ENCODE peak calls at places on chromosomes 1 and 21, in five cellular contexts. L, P, T, S and M are unnamed samples.

GRCh38 chr1:5843521-5844096 is 148.6 kb downstream of the NPHP4 start:
- DNase-seq in L (no peak), P (no peak), T (no peak), S (no peak), M (no peak)

GRCh38 chr21:39867198-39867650 is at the start of gene PCP4:
- DNase-seq in L (peak; percentile 7), P (peak; percentile 36), T (peak; percentile 71), S (no peak), M (peak; percentile 93)

GRCh38 chr1:60709426-60709825 is 372.9 kb upstream of the NFIA start:
- DNase-seq in L (no peak), P (no peak), T (no peak), S (no peak), M (no peak)

GRCh38 chr1:221672160-221672762 is 69.6 kb downstream of the DUSP10 start:
- DNase-seq in L (no peak), P (no peak), T (peak; percentile 18), S (no peak), M (no peak)

GRCh38 chr1:223244366-223245103 is 101.5 kb upstream of the TLR5 start:
- DNase-seq in L (no peak), P (no peak), T (peak; percentile 75), S (peak; percentile 30), M (peak; percentile 24)

GRCh38 chr1:214548988-214549387 is 2.4 kb downstream of the PTPN14 start:
- DNase-seq in L (no peak), P (no peak), T (no peak), S (no peak), M (no peak)

GRCh38 chr1:172343246-172344099 is 77.0 kb upstream of the C1orf105 start:
- DNase-seq in L (no peak), P (no peak), T (no peak), S (no peak), M (no peak)

GRCh38 chr1:220747426-220748090 is 564 bp upstream of the MTARC2 start:
- DNase-seq in L (no peak), P (no peak), T (no peak), S (no peak), M (no peak)

GRCh38 chr1:157279157-157280140 is 141.3 kb upstream of the ETV3 start:
- DNase-seq in L (no peak), P (no peak), T (peak; percentile 91), S (no peak), M (no peak)

DNA sequence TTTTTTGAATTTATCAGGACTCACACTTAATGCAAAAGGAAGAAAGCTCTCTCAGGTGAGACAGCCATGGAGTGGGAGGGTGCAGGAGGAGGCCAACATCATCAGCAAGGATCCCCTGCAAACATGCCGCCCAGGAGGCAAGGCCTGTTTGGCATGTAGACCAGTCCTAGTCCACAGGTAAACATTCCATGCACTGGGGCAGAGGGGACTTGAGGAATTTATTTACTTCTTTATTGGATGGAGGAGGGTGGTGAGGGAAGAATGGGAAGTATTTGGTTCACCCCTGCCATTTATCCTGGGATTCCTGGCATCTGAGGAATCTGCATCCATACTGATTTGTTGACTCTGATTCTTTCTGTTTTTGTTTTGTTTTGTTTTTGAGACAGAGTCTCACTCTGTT is 1.5 kb upstream of the UQCRHL start:
- DNase-seq in L (peak; percentile 38), P (no peak), T (no peak), S (no peak), M (no peak)
- TF ChIP-seq KDM1A in L (no peak), P (no peak), T (no peak), S (no peak), M (no peak)

DNA sequence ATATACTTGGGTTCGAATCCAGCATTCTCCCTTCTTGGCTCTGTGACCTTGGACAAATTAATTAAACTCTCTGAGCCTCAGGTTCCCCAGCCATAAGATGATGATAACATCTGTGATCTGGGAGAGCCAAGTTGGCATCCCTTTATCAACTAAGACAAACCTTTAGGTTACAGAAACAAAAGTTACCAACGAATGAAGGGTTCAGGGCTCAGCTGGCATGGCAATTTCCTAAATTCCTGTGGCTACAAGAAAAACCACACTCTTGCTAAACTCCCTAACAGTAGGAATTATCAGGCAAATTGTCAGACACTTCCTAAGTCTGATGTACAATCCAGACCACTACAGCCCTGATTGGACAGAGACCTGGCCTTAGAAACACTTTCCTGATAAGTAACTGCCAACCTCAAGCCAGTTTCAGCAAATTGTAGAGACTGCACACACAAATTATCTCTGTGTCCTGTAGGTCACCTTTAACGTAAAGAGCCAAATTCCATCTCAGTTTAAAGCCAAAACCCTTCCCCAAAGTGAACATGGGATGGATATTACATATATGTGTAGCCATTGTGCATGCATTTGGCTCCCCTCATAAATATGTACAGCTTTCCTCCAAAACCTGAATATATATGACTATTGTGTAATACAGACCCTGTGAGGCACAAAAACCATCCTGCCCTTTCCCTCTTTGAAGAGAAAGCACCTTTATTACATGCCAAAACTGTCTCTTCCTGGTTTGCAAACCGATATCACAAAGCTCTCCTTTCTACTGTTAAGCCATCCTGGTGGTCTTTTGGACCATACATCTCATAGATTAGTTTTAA is 39.5 kb upstream of the EDARADD start:
- DNase-seq in L (no peak), P (no peak), T (peak; percentile 74), S (no peak), M (no peak)
- TF ChIP-seq RAD21 in L (no peak), P (no peak), T (no peak), S (no peak), M (no peak)

GRCh38 chr1:108936170-108936569 is 27.1 kb downstream of the CLCC1 start:
- DNase-seq in L (no peak), P (no peak), T (no peak), S (no peak), M (no peak)
- TF ChIP-seq CHD2 in L (no peak), P (no peak), T (no peak), S (no peak), M (no peak)

GRCh38 chr1:192786617-192787016 is 22.2 kb upstream of the RGS2 start:
- DNase-seq in L (no peak), P (no peak), T (no peak), S (no peak), M (no peak)

GRCh38 chr1:192783793-192784192 is 25.0 kb upstream of the RGS2 start:
- DNase-seq in L (no peak), P (no peak), T (no peak), S (no peak), M (no peak)

GRCh38 chr1:192788184-192788583 is 20.7 kb upstream of the RGS2 start:
- DNase-seq in L (no peak), P (peak; percentile 61), T (peak; percentile 40), S (no peak), M (no peak)

DNA sequence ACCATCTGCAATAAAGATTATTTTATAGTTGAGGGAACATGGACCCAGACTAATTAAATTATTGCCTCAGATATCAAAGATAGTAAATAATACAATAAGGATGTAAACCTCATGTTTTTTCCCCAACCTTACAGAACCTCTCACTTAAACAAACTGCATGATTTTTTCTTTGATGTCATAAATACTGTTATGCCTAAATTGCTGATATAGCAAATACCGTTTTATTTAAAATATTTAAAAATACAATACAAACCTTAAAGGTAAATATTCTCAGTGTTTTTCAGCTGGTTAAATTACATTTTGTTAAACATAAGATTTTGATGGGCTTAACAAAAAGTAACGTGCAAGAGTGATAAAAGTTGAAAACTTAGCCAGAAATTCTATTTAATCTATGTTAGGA is 24.4 kb upstream of the RGS2 start:
- DNase-seq in L (no peak), P (no peak), T (no peak), S (no peak), M (no peak)
- TF ChIP-seq KDM1A in L (no peak), P (no peak), T (no peak), S (no peak), M (no peak)

GRCh38 chr1:243482237-243483022 is 226.6 kb downstream of the SDCCAG8 start:
- DNase-seq in L (no peak), P (peak; percentile 75), T (no peak), S (no peak), M (peak; percentile 69)
- TF ChIP-seq RAD21 in L (no peak), P (no peak), T (no peak), S (no peak), M (no peak)

DNA sequence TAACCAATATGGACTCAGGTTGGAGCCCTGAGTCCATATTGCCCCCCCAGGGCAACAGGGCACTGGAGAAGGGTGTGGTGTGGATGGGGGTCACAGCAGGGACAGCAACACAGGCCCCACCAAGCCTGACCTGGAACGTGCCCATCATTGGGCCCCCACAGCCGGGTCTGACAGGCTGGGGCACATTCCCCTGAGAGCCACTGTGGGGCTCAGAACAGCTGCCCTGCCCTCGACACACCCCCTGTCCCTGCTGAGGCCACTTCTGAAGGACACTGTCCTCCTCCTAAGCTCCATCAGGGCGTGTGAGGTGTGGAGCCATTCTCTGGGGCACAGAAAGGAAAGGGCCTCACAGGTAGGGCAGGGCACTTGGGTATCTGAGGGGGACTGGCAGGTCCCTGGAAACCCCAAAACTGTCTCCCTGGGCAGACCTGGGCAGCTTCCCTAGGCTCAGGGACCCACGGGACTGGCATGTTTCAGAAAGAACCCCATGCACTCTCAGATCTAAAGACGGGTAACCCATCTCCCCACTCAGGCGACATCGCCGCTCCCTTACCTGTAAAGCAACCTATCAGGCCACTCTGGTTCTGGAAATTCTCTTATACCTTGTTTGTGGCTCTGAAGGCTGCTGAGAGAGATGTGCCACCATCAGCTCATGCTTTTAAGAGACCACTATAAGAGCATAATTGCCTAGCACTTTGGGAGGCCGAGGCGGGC is 95.5 kb downstream of the DMRTB1 start:
- DNase-seq in L (no peak), P (no peak), T (no peak), S (no peak), M (no peak)
- TF ChIP-seq CHD2 in L (no peak), P (no peak), T (no peak), S (no peak), M (no peak)

DNA sequence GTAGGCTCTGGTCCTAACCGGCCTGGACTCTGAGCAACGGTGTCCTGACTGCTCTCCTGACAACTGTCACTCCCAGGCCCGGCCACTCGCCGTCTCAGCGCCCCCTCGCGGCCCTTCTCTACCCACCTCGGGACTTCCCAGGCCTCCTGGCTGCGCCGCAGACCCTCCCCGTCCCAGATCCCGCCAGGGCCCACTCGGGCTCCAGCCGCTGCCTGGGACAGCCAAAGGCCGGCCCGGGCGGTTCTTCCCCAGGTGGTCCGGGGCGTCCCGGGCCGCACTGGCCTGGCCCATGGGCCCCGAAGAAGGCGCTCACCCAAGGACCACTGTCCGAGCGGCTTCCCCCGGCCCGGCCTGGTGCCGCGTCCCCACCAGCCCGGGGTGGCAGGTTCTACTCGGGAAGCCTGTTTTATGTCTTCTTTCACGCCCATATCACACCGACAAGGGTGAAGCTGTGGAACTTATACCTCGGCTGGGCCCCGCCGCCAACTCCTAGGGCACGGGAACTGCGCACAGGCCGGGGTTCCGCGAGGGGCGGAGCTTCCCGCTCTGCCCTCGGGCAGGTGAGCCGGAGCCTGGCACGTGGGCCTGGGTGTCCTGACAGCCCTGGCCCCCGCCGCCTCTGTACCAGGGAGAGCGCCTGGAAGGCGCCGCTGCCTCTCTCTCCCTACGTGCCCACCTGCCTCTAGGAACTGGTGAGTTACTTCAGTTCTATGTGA is 138.3 kb downstream of the TTLL7 start:
- DNase-seq in L (peak; percentile 27), P (peak; percentile 68), T (peak; percentile 67), S (no peak), M (peak; percentile 34)
- TF ChIP-seq KDM1A in L (no peak), P (no peak), T (no peak), S (no peak), M (no peak)

DNA sequence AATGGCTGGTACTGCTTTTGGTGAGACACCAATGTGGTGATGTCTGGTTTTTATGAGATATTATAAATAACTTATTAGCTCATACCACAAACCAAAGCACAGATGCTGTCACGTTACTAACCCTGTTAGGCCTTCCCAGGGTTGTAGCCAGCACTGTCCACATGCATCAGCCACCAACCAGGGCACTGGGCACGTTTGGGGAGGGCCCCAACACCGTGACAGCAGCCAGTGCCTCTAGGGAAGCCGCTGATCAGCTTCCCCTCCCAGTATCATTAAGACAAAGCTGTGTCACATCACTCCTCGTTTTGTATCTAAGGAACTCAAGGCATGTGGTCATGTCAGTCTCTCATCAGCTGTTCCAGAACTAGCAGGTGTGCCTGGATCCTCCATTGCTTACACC is 13.9 kb downstream of the URB1 start:
- DNase-seq in L (no peak), P (no peak), T (no peak), S (no peak), M (no peak)
- TF ChIP-seq RAD21 in L (no peak), P (no peak), T (no peak), S (no peak), M (no peak)